ENCODE peak calls at places on chromosomes 7 and 10, in seven cellular contexts. One of them, this sample, is unnamed.

GRCh38 chr7:149669121-149669818 is 104.1 kb downstream of the ZNF467 start:
- DNase-seq in stomach: no peak
- DNase-seq in body of pancreas: no peak
- DNase-seq in progenitor cell of endocrine pancreas: no peak
- DNase-seq in A549: peak; percentile 61
- DNase-seq in GM13976: peak; percentile 32
- DNase-seq in type B pancreatic cell: no peak
- DNase-seq in this sample: no peak

GRCh38 chr7:45455662-45456061 is 118.5 kb upstream of the ADCY1 start:
- DNase-seq in stomach: no peak
- DNase-seq in body of pancreas: no peak
- DNase-seq in progenitor cell of endocrine pancreas: no peak
- DNase-seq in A549: no peak
- DNase-seq in GM13976: no peak
- DNase-seq in type B pancreatic cell: no peak
- DNase-seq in this sample: no peak

GRCh38 chr7:48188776-48189520 is 17.7 kb downstream of the ABCA13 start:
- DNase-seq in stomach: no peak
- DNase-seq in body of pancreas: no peak
- DNase-seq in progenitor cell of endocrine pancreas: no peak
- DNase-seq in A549: no peak
- DNase-seq in GM13976: no peak
- DNase-seq in type B pancreatic cell: no peak
- DNase-seq in this sample: no peak

GRCh38 chr7:136897676-136898075 is 29.2 kb downstream of the CHRM2 start:
- DNase-seq in stomach: no peak
- DNase-seq in body of pancreas: no peak
- DNase-seq in progenitor cell of endocrine pancreas: no peak
- DNase-seq in A549: no peak
- DNase-seq in GM13976: no peak
- DNase-seq in type B pancreatic cell: no peak
- DNase-seq in this sample: no peak

GRCh38 chr10:23199768-23200511 is 7.8 kb downstream of the PTF1A start:
- DNase-seq in stomach: no peak
- DNase-seq in body of pancreas: peak; percentile 53
- DNase-seq in progenitor cell of endocrine pancreas: no peak
- DNase-seq in A549: no peak
- DNase-seq in GM13976: no peak
- DNase-seq in type B pancreatic cell: no peak
- DNase-seq in this sample: no peak

GRCh38 chr10:81280497-81281479 is 594.2 kb upstream of the NRG3 start:
- DNase-seq in stomach: no peak
- DNase-seq in body of pancreas: no peak
- DNase-seq in progenitor cell of endocrine pancreas: no peak
- DNase-seq in A549: no peak
- DNase-seq in GM13976: no peak
- DNase-seq in type B pancreatic cell: no peak
- DNase-seq in this sample: no peak

GRCh38 chr10:88083597-88083989 is 220.2 kb downstream of the PTEN start:
- DNase-seq in stomach: no peak
- DNase-seq in body of pancreas: no peak
- DNase-seq in progenitor cell of endocrine pancreas: no peak
- DNase-seq in A549: no peak
- DNase-seq in GM13976: no peak
- DNase-seq in type B pancreatic cell: no peak
- DNase-seq in this sample: no peak

GRCh38 chr7:73995330-73995729 is 32.6 kb upstream of the ELN start:
- DNase-seq in stomach: no peak
- DNase-seq in body of pancreas: no peak
- DNase-seq in progenitor cell of endocrine pancreas: no peak
- DNase-seq in A549: no peak
- DNase-seq in GM13976: no peak
- DNase-seq in type B pancreatic cell: no peak
- DNase-seq in this sample: no peak

GRCh38 chr7:37482505-37482904 is 33.8 kb upstream of the ELMO1 start:
- DNase-seq in stomach: no peak
- DNase-seq in body of pancreas: no peak
- DNase-seq in progenitor cell of endocrine pancreas: no peak
- DNase-seq in A549: no peak
- DNase-seq in GM13976: no peak
- DNase-seq in type B pancreatic cell: no peak
- DNase-seq in this sample: no peak

GRCh38 chr7:140672382-140673062 is at the start of gene ADCK2:
- DNase-seq in stomach: peak; percentile 71
- DNase-seq in body of pancreas: peak; percentile 79
- DNase-seq in progenitor cell of endocrine pancreas: no peak
- DNase-seq in A549: peak; percentile 24
- DNase-seq in GM13976: peak; percentile 93
- DNase-seq in type B pancreatic cell: no peak
- DNase-seq in this sample: peak; percentile 61

GRCh38 chr10:12327074-12327473 is 22.3 kb upstream of the CAMK1D start:
- DNase-seq in stomach: no peak
- DNase-seq in body of pancreas: no peak
- DNase-seq in progenitor cell of endocrine pancreas: no peak
- DNase-seq in A549: no peak
- DNase-seq in GM13976: no peak
- DNase-seq in type B pancreatic cell: no peak
- DNase-seq in this sample: no peak

DNA sequence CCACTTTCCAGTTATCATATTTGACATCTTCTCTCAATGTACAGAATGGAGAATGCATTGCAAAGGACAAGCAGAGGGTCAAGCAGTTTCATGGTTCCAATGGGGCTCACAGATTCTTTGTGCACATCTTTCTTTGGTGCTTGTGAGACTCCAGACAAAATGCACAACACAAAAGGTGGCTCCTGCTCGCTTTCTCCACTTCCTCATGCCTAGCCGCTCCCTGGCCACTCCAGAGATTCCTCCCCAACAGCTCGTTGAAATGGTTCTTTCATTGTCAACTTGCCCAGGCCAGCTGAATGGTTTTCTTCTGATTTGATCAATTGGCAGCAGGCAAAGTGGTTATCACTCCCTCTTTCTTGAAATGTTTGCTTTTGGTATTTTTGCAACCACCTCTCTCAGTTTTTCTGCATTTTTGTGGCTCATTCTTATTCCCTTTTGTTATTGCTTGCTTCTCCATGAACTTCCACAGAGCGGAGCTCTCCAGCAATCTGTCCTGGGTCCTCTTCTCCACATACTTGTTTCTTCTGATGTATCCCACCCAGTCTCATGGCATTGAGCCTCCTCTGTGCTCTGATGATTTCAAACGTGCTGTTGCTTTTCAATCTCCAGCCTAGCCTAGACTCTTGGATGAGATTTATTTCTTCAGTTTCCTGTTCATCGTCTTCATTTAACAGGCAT is 507.8 kb upstream of the MKI67 start:
- DNase-seq in stomach: no peak
- DNase-seq in body of pancreas: no peak
- DNase-seq in progenitor cell of endocrine pancreas: no peak
- DNase-seq in A549: no peak
- DNase-seq in GM13976: no peak
- DNase-seq in type B pancreatic cell: no peak
- DNase-seq in this sample: no peak
- TF ChIP-seq CTCF in stomach: no peak
- TF ChIP-seq CTCF in body of pancreas: no peak
- TF ChIP-seq CTCF in progenitor cell of endocrine pancreas: peak; percentile 30
- TF ChIP-seq CTCF in A549: no peak
- TF ChIP-seq CTCF in GM13976: no peak
- TF ChIP-seq CTCF in type B pancreatic cell: peak; percentile 55
- TF ChIP-seq CTCF in this sample: no peak

GRCh38 chr7:22858640-22859561 is 36.3 kb upstream of the TOMM7 start:
- DNase-seq in stomach: no peak
- DNase-seq in body of pancreas: no peak
- DNase-seq in progenitor cell of endocrine pancreas: no peak
- DNase-seq in A549: peak; percentile 61
- DNase-seq in GM13976: peak; percentile 36
- DNase-seq in type B pancreatic cell: no peak
- DNase-seq in this sample: no peak
- TF ChIP-seq CTCF in stomach: no peak
- TF ChIP-seq CTCF in body of pancreas: no peak
- TF ChIP-seq CTCF in progenitor cell of endocrine pancreas: no peak
- TF ChIP-seq CTCF in A549: no peak
- TF ChIP-seq CTCF in GM13976: no peak
- TF ChIP-seq CTCF in type B pancreatic cell: no peak
- TF ChIP-seq CTCF in this sample: no peak

GRCh38 chr10:48446785-48447184 is 140.3 kb downstream of the MAPK8 start:
- DNase-seq in stomach: peak; percentile 21
- DNase-seq in body of pancreas: no peak
- DNase-seq in progenitor cell of endocrine pancreas: no peak
- DNase-seq in A549: no peak
- DNase-seq in GM13976: peak; percentile 26
- DNase-seq in type B pancreatic cell: no peak
- DNase-seq in this sample: no peak

GRCh38 chr10:48444266-48444665 is 137.8 kb downstream of the MAPK8 start:
- DNase-seq in stomach: peak; percentile 25
- DNase-seq in body of pancreas: no peak
- DNase-seq in progenitor cell of endocrine pancreas: no peak
- DNase-seq in A549: peak; percentile 57
- DNase-seq in GM13976: peak; percentile 21
- DNase-seq in type B pancreatic cell: no peak
- DNase-seq in this sample: no peak

GRCh38 chr10:48445932-48446331 is 139.5 kb downstream of the MAPK8 start:
- DNase-seq in stomach: no peak
- DNase-seq in body of pancreas: no peak
- DNase-seq in progenitor cell of endocrine pancreas: no peak
- DNase-seq in A549: no peak
- DNase-seq in GM13976: peak; percentile 12
- DNase-seq in type B pancreatic cell: no peak
- DNase-seq in this sample: no peak

GRCh38 chr10:48442809-48443177 is 136.3 kb downstream of the MAPK8 start:
- DNase-seq in stomach: no peak
- DNase-seq in body of pancreas: no peak
- DNase-seq in progenitor cell of endocrine pancreas: no peak
- DNase-seq in A549: no peak
- DNase-seq in GM13976: no peak
- DNase-seq in type B pancreatic cell: no peak
- DNase-seq in this sample: no peak

DNA sequence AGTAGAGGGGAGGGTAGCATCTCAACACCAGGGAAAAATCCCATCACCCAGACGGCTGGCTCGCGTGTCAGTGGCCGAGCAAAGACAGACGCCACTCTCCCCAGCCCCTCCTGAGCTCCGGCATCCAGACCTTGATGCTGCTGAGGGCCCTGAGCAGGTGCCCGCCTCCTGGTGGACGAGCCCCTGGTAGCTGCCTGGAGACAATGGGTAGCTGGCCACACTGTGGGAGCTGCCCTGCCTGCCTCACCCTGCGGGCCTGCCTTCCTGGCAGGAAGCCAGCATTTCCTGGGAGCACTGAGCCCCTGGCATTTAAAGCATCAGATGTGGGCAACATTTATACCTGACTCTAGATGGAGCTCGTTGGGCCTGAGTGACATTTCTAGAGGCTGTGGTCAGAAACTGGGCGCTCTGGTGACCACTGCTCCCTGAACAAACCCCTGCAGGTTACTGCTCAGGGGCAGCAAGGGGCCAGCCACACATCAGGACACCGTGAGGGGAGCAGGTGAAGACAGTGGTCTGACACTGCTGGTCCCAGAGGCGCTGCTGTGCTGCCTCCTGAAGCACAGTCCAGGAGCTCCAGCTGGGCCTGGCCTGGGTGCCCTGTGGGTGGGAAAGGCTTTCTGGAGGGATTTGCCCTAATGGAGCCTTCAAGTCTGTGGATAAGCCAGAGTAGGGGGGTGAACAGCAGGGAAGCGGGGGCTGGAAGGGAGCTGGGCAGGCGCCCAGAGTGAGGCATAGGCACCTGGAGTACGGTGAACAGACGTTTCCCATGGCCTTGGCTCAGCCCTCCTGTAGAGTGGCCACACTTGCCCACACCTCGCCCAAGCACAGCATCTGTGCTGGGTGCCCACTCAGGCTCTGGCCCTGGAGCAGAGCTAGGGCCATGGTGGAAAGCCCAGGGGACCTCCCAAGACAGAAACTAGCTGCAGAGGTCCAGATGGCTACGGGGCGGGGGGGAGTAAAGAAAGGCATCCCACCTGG is 138.7 kb downstream of the MAPK8 start:
- DNase-seq in stomach: peak; percentile 25
- DNase-seq in body of pancreas: no peak
- DNase-seq in progenitor cell of endocrine pancreas: no peak
- DNase-seq in A549: peak; percentile 11
- DNase-seq in GM13976: peak; percentile 26
- DNase-seq in type B pancreatic cell: peak; percentile 62
- DNase-seq in this sample: peak; percentile 24
- TF ChIP-seq CTCF in stomach: no peak
- TF ChIP-seq CTCF in body of pancreas: no peak
- TF ChIP-seq CTCF in progenitor cell of endocrine pancreas: no peak
- TF ChIP-seq CTCF in A549: no peak
- TF ChIP-seq CTCF in GM13976: no peak
- TF ChIP-seq CTCF in type B pancreatic cell: no peak
- TF ChIP-seq CTCF in this sample: peak; percentile 16

GRCh38 chr7:156158213-156158612 is 345.9 kb upstream of the SHH start:
- DNase-seq in stomach: no peak
- DNase-seq in body of pancreas: no peak
- DNase-seq in progenitor cell of endocrine pancreas: no peak
- DNase-seq in A549: no peak
- DNase-seq in GM13976: no peak
- DNase-seq in type B pancreatic cell: no peak
- DNase-seq in this sample: no peak

GRCh38 chr7:156155988-156156733 is 343.9 kb upstream of the SHH start:
- DNase-seq in stomach: no peak
- DNase-seq in body of pancreas: no peak
- DNase-seq in progenitor cell of endocrine pancreas: no peak
- DNase-seq in A549: no peak
- DNase-seq in GM13976: no peak
- DNase-seq in type B pancreatic cell: no peak
- DNase-seq in this sample: no peak

GRCh38 chr7:156158693-156159092 is 346.4 kb upstream of the SHH start:
- DNase-seq in stomach: no peak
- DNase-seq in body of pancreas: no peak
- DNase-seq in progenitor cell of endocrine pancreas: no peak
- DNase-seq in A549: no peak
- DNase-seq in GM13976: no peak
- DNase-seq in type B pancreatic cell: peak; percentile 24
- DNase-seq in this sample: no peak

GRCh38 chr7:156157409-156158012 is 345.2 kb upstream of the SHH start:
- DNase-seq in stomach: no peak
- DNase-seq in body of pancreas: no peak
- DNase-seq in progenitor cell of endocrine pancreas: no peak
- DNase-seq in A549: no peak
- DNase-seq in GM13976: no peak
- DNase-seq in type B pancreatic cell: peak; percentile 37
- DNase-seq in this sample: no peak

DNA sequence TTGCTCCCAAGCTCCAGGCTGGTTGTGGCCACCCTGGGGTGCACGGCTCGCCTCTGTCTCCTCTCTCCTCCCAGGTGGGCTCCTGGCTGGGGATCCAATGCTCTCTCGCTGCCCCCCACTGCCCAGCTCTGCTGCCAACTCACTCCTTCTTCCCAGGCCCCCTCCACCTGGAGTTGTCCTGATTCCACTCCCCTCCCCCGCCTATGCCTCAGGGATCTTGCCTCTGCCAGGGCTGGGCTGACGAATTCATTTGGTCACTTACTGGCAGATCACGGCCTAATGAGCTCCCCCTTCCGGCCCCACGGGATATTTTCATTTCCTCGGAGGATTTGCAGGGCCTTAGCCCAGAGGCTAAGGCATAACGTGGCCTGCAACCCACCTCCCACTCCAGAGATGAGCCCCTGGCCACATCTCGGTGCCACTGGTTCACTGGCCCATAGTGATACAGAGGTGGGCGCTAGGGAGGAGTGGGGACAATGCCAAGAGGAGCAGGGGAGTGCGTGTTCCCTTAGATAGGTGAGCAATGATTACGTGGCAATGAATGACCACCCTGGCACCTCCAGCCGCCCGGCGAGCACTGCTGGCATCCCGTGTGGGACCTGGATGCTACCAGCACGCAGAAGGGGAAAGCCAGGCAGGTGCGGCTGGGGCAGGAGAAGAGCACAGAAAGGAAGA is 344.6 kb upstream of the SHH start:
- DNase-seq in stomach: peak; percentile 72
- DNase-seq in body of pancreas: peak; percentile 56
- DNase-seq in progenitor cell of endocrine pancreas: peak; percentile 34
- DNase-seq in A549: peak; percentile 66
- DNase-seq in GM13976: no peak
- DNase-seq in type B pancreatic cell: no peak
- DNase-seq in this sample: peak; percentile 57
- TF ChIP-seq CTCF in stomach: no peak
- TF ChIP-seq CTCF in body of pancreas: peak; percentile 50
- TF ChIP-seq CTCF in progenitor cell of endocrine pancreas: peak; percentile 51
- TF ChIP-seq CTCF in A549: peak; percentile 57
- TF ChIP-seq CTCF in GM13976: no peak
- TF ChIP-seq CTCF in type B pancreatic cell: peak; percentile 64
- TF ChIP-seq CTCF in this sample: no peak